ENCODE peak calls at places on chromosome 20, in ten cellular contexts. S is H54; R is activated T-cell treated with anti-CD3 and anti-CD28 coated beads for 24 hours; C is stimulated activated CD8-positive, alpha-beta memory T cell treated with anti-CD3 and anti-CD28 coated beads, Interleukin-4, amount 100 ng/mL, for 48 hours; U is HT-29; O is kidney glomerular epithelial cell; B is astrocyte of the spinal cord; W is stimulated activated CD4-positive, alpha-beta T cell treated with anti-CD3 and anti-CD28 coated beads, TNF-alpha, amount 100 ng/mL, for 24 hours; F is stromal cell of bone marrow; E is AG04450. G is an unnamed sample.

GRCh38 chr20:49851234-49851755 is 38.7 kb downstream of the SLC9A8 start:
- DNase-seq in O (no peak), E (no peak), S (no peak), B (no peak), C (no peak), W (no peak), U (no peak), R (no peak), F (no peak), G (no peak)

GRCh38 chr20:59765599-59766177 is 161.3 kb downstream of the PHACTR3 start:
- DNase-seq in W (no peak), C (peak; percentile 41), O (no peak), S (no peak), E (no peak), F (no peak), B (no peak), R (no peak), U (peak; percentile 50), G (peak; percentile 20)

GRCh38 chr20:61170921-61171320 is 81.1 kb upstream of the CDH4 start:
- DNase-seq in S (no peak), U (no peak), C (no peak), R (no peak), W (no peak), B (no peak), F (no peak), E (no peak), O (no peak), G (no peak)

GRCh38 chr20:57659789-57660509 is 39.7 kb upstream of the ZBP1 start:
- DNase-seq in F (no peak), B (no peak), C (peak; percentile 21), O (no peak), U (no peak), S (no peak), E (no peak), R (no peak), W (no peak), G (no peak)

GRCh38 chr20:34042286-34042685 is 48.6 kb downstream of the RALY start:
- DNase-seq in C (no peak), E (no peak), O (no peak), B (no peak), W (no peak), S (no peak), R (no peak), U (no peak), F (no peak), G (no peak)

GRCh38 chr20:59217162-59217561 is 53.5 kb downstream of the ZNF831 start:
- DNase-seq in O (no peak), B (no peak), F (no peak), R (no peak), E (no peak), S (no peak), U (no peak), W (no peak), C (no peak), G (no peak)

GRCh38 chr20:46122071-46122470 is 4.0 kb downstream of the CD40 start:
- DNase-seq in O (peak; percentile 37), U (no peak), S (peak; percentile 66), C (no peak), R (no peak), E (no peak), F (peak; percentile 31), W (no peak), B (peak; percentile 71), G (no peak)

GRCh38 chr20:24661255-24661654 is 191.8 kb downstream of the SYNDIG1 start:
- DNase-seq in S (no peak), O (no peak), E (no peak), W (no peak), R (no peak), C (no peak), U (no peak), F (no peak), B (no peak), G (no peak)

GRCh38 chr20:58523916-58524315 is 8.7 kb upstream of the APCDD1L start:
- DNase-seq in O (no peak), S (no peak), B (peak; percentile 73), U (no peak), W (no peak), C (no peak), E (no peak), F (peak; percentile 59), R (no peak), G (no peak)

GRCh38 chr20:33909331-33909921 is 84.3 kb upstream of the RALY start:
- DNase-seq in F (peak; percentile 60), E (peak; percentile 84), U (peak; percentile 30), C (no peak), W (no peak), O (peak; percentile 79), R (no peak), S (peak; percentile 65), B (peak; percentile 85), G (no peak)

GRCh38 chr20:50526403-50526989 is 16.3 kb downstream of the PTPN1 start:
- DNase-seq in R (no peak), E (no peak), U (peak; percentile 39), F (no peak), B (no peak), C (no peak), S (no peak), W (no peak), O (no peak), G (no peak)

GRCh38 chr20:57592263-57593092 is 27.7 kb downstream of the ZBP1 start:
- DNase-seq in O (peak; percentile 8), W (no peak), S (no peak), U (no peak), R (no peak), B (no peak), C (no peak), E (no peak), F (no peak), G (no peak)

GRCh38 chr20:584375-585301 is 25.5 kb downstream of the TCF15 start:
- DNase-seq in O (no peak), E (no peak), C (peak; percentile 33), R (no peak), B (no peak), W (peak; percentile 12), U (peak; percentile 30), F (no peak), S (no peak), G (no peak)

G was measured in progenitor cell of endocrine pancreas.